ENCODE peak calls at places on chromosomes 3 and 15, in four cellular contexts. One of them, this sample, is unnamed. For H3K9me3, the result is how much of the 10 kb centered on the place peaks cover.

GRCh38 chr15:90463381-90463780 is 66.3 kb upstream of the CRTC3 start:
- DNase-seq in A549: peak
- DNase-seq in ascending aorta: no peak
- DNase-seq in left ventricle myocardium inferior: no peak
- DNase-seq in this sample: no peak

GRCh38 chr3:14152233-14152962 is 26.0 kb downstream of the XPC start:
- DNase-seq in A549: no peak
- DNase-seq in ascending aorta: no peak
- DNase-seq in left ventricle myocardium inferior: no peak
- DNase-seq in this sample: no peak

GRCh38 chr3:24185738-24186384 is 240.8 kb downstream of the NR1D2 start:
- DNase-seq in A549: peak
- DNase-seq in ascending aorta: peak
- DNase-seq in left ventricle myocardium inferior: no peak
- DNase-seq in this sample: no peak

GRCh38 chr3:184776916-184777315 is 35.0 kb upstream of the VPS8 start:
- DNase-seq in A549: no peak
- DNase-seq in ascending aorta: no peak
- DNase-seq in left ventricle myocardium inferior: no peak
- DNase-seq in this sample: no peak

GRCh38 chr3:149763565-149763964 is 11.3 kb upstream of the COMMD2 start:
- DNase-seq in A549: peak
- DNase-seq in ascending aorta: no peak
- DNase-seq in left ventricle myocardium inferior: no peak
- DNase-seq in this sample: no peak

GRCh38 chr15:63391669-63392354 is 10.2 kb upstream of the CA12 start:
- DNase-seq in A549: no peak
- DNase-seq in ascending aorta: no peak
- DNase-seq in left ventricle myocardium inferior: no peak
- DNase-seq in this sample: no peak

GRCh38 chr3:27943106-27943505 is 221.0 kb upstream of the EOMES start:
- DNase-seq in A549: peak
- DNase-seq in ascending aorta: no peak
- DNase-seq in left ventricle myocardium inferior: no peak
- DNase-seq in this sample: no peak

GRCh38 chr3:124410471-124410870 is 319.8 kb upstream of the UMPS start:
- DNase-seq in A549: no peak
- DNase-seq in ascending aorta: no peak
- DNase-seq in left ventricle myocardium inferior: no peak
- DNase-seq in this sample: no peak

GRCh38 chr3:95424296-95424695 is 1361.4 kb downstream of the NSUN3 start:
- DNase-seq in A549: no peak
- DNase-seq in ascending aorta: no peak
- DNase-seq in left ventricle myocardium inferior: no peak
- DNase-seq in this sample: no peak

GRCh38 chr15:78680416-78681068 is 39.5 kb upstream of the CHRNB4 start:
- DNase-seq in A549: no peak
- DNase-seq in ascending aorta: no peak
- DNase-seq in left ventricle myocardium inferior: no peak
- DNase-seq in this sample: no peak

GRCh38 chr3:81684739-81685395 is 76.6 kb downstream of the GBE1 start:
- DNase-seq in A549: peak
- DNase-seq in ascending aorta: no peak
- DNase-seq in left ventricle myocardium inferior: no peak
- DNase-seq in this sample: no peak

GRCh38 chr15:47514251-47514652 is 203.1 kb upstream of the SEMA6D start:
- DNase-seq in A549: no peak
- DNase-seq in ascending aorta: no peak
- DNase-seq in left ventricle myocardium inferior: no peak
- DNase-seq in this sample: no peak

GRCh38 chr3:133996996-133997395 is 32.7 kb downstream of the SLCO2A1 start:
- DNase-seq in A549: no peak
- DNase-seq in ascending aorta: no peak
- DNase-seq in left ventricle myocardium inferior: no peak
- DNase-seq in this sample: no peak

GRCh38 chr15:78810377-78811123 is 714 bp downstream of the ADAMTS7 start:
- DNase-seq in A549: peak
- DNase-seq in ascending aorta: peak
- DNase-seq in left ventricle myocardium inferior: peak
- DNase-seq in this sample: no peak

GRCh38 chr3:151925876-151926275 is 52.4 kb downstream of the SUCNR1 start:
- DNase-seq in A549: peak
- DNase-seq in ascending aorta: no peak
- DNase-seq in left ventricle myocardium inferior: no peak
- DNase-seq in this sample: no peak

GRCh38 chr3:130607553-130608154 is 90.7 kb downstream of the COL6A6 start:
- DNase-seq in A549: no peak
- DNase-seq in ascending aorta: no peak
- DNase-seq in left ventricle myocardium inferior: no peak
- DNase-seq in this sample: no peak

GRCh38 chr3:187739561-187740445 is 5.5 kb downstream of the BCL6 start:
- DNase-seq in A549: peak
- DNase-seq in ascending aorta: peak
- DNase-seq in left ventricle myocardium inferior: peak
- DNase-seq in this sample: peak

GRCh38 chr3:195001961-195002861 is 268.7 kb downstream of the XXYLT1 start:
- DNase-seq in A549: peak
- DNase-seq in ascending aorta: no peak
- DNase-seq in left ventricle myocardium inferior: peak
- DNase-seq in this sample: no peak

GRCh38 chr3:108001457-108001856 is 89.4 kb downstream of the CD47 start:
- DNase-seq in A549: peak
- DNase-seq in ascending aorta: no peak
- DNase-seq in left ventricle myocardium inferior: no peak
- DNase-seq in this sample: no peak

GRCh38 chr3:179181993-179182551 is 33.9 kb downstream of the PIK3CA start:
- DNase-seq in A549: no peak
- DNase-seq in ascending aorta: no peak
- DNase-seq in left ventricle myocardium inferior: no peak
- DNase-seq in this sample: no peak

GRCh38 chr3:9398715-9399708 is 1.6 kb downstream of the SETD5 start:
- DNase-seq in A549: peak
- DNase-seq in ascending aorta: no peak
- DNase-seq in left ventricle myocardium inferior: no peak
- DNase-seq in this sample: no peak

GRCh38 chr15:88131937-88132336 is 124.6 kb downstream of the NTRK3 start:
- DNase-seq in A549: no peak
- DNase-seq in ascending aorta: no peak
- DNase-seq in left ventricle myocardium inferior: no peak
- DNase-seq in this sample: no peak

GRCh38 chr3:146468234-146468931 is 978 bp downstream of the PLSCR2 start:
- DNase-seq in A549: no peak
- DNase-seq in ascending aorta: peak
- DNase-seq in left ventricle myocardium inferior: no peak
- DNase-seq in this sample: no peak

GRCh38 chr3:36493051-36493450 is 112.7 kb downstream of the STAC start:
- DNase-seq in A549: no peak
- DNase-seq in ascending aorta: no peak
- DNase-seq in left ventricle myocardium inferior: no peak
- DNase-seq in this sample: no peak

GRCh38 chr3:170418422-170419300 is at the start of gene CLDN11:
- DNase-seq in A549: no peak
- DNase-seq in ascending aorta: no peak
- DNase-seq in left ventricle myocardium inferior: peak
- DNase-seq in this sample: no peak

GRCh38 chr3:187975571-187976360 is 178.2 kb upstream of the LPP start:
- DNase-seq in A549: no peak
- DNase-seq in ascending aorta: no peak
- DNase-seq in left ventricle myocardium inferior: peak
- DNase-seq in this sample: peak

GRCh38 chr15:98422086-98422478 is 226.3 kb upstream of the IGF1R start:
- DNase-seq in A549: no peak
- DNase-seq in ascending aorta: no peak
- DNase-seq in left ventricle myocardium inferior: no peak
- DNase-seq in this sample: no peak

GRCh38 chr3:128619146-128619890 is 31.3 kb downstream of the RPN1 start:
- DNase-seq in A549: peak
- DNase-seq in ascending aorta: no peak
- DNase-seq in left ventricle myocardium inferior: no peak
- DNase-seq in this sample: no peak

GRCh38 chr15:43361313-43361903 is 9.4 kb downstream of the ZSCAN29 start:
- DNase-seq in A549: no peak
- DNase-seq in ascending aorta: no peak
- DNase-seq in left ventricle myocardium inferior: no peak
- DNase-seq in this sample: no peak

DNA sequence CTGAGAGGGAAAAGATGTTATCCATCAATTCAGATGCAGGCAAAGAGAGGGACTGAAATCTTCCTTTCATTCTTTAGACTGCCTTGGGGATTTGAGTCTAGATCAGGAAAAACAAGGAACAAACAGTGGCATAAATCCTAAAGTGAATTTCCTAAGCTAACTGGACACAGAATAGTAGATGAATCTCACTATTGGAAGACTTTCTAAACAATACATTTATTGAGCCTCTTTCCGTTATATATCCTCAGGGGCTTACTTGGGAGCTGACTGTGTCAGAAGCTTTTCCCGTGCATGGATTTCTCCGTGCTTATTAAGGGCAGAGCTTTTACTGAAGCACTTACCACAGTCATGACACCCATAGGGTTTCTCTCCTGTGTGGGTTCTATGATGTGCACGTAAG is 10.0 kb downstream of the ZSCAN29 start:
- DNase-seq in A549: no peak
- DNase-seq in ascending aorta: no peak
- DNase-seq in left ventricle myocardium inferior: no peak
- DNase-seq in this sample: no peak
- H3K9me3 ChIP-seq in A549: half or more
- H3K9me3 ChIP-seq in ascending aorta: half or more
- H3K9me3 ChIP-seq in left ventricle myocardium inferior: half or more
- H3K9me3 ChIP-seq in this sample: under half

GRCh38 chr3:155101398-155101797 is 21.3 kb downstream of the MME start:
- DNase-seq in A549: no peak
- DNase-seq in ascending aorta: no peak
- DNase-seq in left ventricle myocardium inferior: peak
- DNase-seq in this sample: no peak
- H3K9me3 ChIP-seq in A549: under half
- H3K9me3 ChIP-seq in ascending aorta: under half
- H3K9me3 ChIP-seq in left ventricle myocardium inferior: under half
- H3K9me3 ChIP-seq in this sample: under half

GRCh38 chr3:6605245-6605644 is 255.7 kb upstream of the GRM7 start:
- DNase-seq in A549: no peak
- DNase-seq in ascending aorta: no peak
- DNase-seq in left ventricle myocardium inferior: no peak
- DNase-seq in this sample: no peak

GRCh38 chr3:6602329-6602728 is 258.6 kb upstream of the GRM7 start:
- DNase-seq in A549: no peak
- DNase-seq in ascending aorta: no peak
- DNase-seq in left ventricle myocardium inferior: no peak
- DNase-seq in this sample: no peak

GRCh38 chr3:6600237-6600636 is 260.7 kb upstream of the GRM7 start:
- DNase-seq in A549: no peak
- DNase-seq in ascending aorta: no peak
- DNase-seq in left ventricle myocardium inferior: no peak
- DNase-seq in this sample: no peak

DNA sequence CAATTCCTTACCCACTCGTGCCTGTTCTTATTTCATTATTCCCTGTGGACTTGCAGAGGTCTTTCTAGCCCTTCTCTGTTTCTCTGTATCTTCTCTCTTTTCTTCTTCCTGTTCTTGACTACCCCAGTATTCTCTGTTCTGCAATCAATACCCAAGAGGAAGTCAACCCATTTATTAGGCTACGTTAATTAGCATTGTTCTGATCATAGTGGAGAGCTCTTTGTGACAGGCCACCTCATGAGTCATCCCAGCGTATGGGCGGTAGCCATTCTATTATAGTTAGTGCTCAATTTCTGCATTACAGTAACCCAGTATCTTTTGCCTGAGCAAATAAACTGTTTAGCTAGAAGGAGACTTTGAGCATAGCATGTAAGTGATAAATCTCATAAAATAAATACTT is 259.5 kb upstream of the GRM7 start:
- DNase-seq in A549: no peak
- DNase-seq in ascending aorta: no peak
- DNase-seq in left ventricle myocardium inferior: no peak
- DNase-seq in this sample: no peak
- H3K9me3 ChIP-seq in A549: under half
- H3K9me3 ChIP-seq in ascending aorta: under half
- H3K9me3 ChIP-seq in left ventricle myocardium inferior: under half
- H3K9me3 ChIP-seq in this sample: under half

GRCh38 chr15:39610665-39611064 is 29.8 kb downstream of the THBS1 start:
- DNase-seq in A549: no peak
- DNase-seq in ascending aorta: no peak
- DNase-seq in left ventricle myocardium inferior: no peak
- DNase-seq in this sample: no peak
- H3K9me3 ChIP-seq in A549: under half
- H3K9me3 ChIP-seq in ascending aorta: under half
- H3K9me3 ChIP-seq in left ventricle myocardium inferior: half or more
- H3K9me3 ChIP-seq in this sample: under half